ENCODE peak calls at places on chromosomes 7 and 10, in six cellular contexts. One of them, this sample, is unnamed.

GRCh38 chr7:122412886-122413285 is 108.3 kb upstream of the FEZF1 start:
- DNase-seq in Caco-2: no peak
- DNase-seq in lung: peak; percentile 31
- DNase-seq in colonic mucosa: no peak
- DNase-seq in HFFc6: no peak
- DNase-seq in fibroblast of pulmonary artery: peak; percentile 91
- DNase-seq in this sample: no peak

GRCh38 chr10:75425291-75426079 is 5.9 kb upstream of the LRMDA start:
- DNase-seq in Caco-2: no peak
- DNase-seq in lung: no peak
- DNase-seq in colonic mucosa: no peak
- DNase-seq in HFFc6: no peak
- DNase-seq in fibroblast of pulmonary artery: no peak
- DNase-seq in this sample: no peak

GRCh38 chr7:38506756-38507155 is 124.4 kb downstream of the AMPH start:
- DNase-seq in Caco-2: no peak
- DNase-seq in lung: no peak
- DNase-seq in colonic mucosa: no peak
- DNase-seq in HFFc6: peak; percentile 49
- DNase-seq in fibroblast of pulmonary artery: peak; percentile 11
- DNase-seq in this sample: no peak

GRCh38 chr7:100065452-100066186 is 15.9 kb downstream of the ZNF3 start:
- DNase-seq in Caco-2: no peak
- DNase-seq in lung: no peak
- DNase-seq in colonic mucosa: no peak
- DNase-seq in HFFc6: peak; percentile 54
- DNase-seq in fibroblast of pulmonary artery: peak; percentile 94
- DNase-seq in this sample: no peak

GRCh38 chr7:101517304-101517703 is 111.8 kb downstream of the MYL10 start:
- DNase-seq in Caco-2: no peak
- DNase-seq in lung: no peak
- DNase-seq in colonic mucosa: no peak
- DNase-seq in HFFc6: no peak
- DNase-seq in fibroblast of pulmonary artery: no peak
- DNase-seq in this sample: no peak

GRCh38 chr7:100211342-100211780 is 8.4 kb upstream of the PVRIG start:
- DNase-seq in Caco-2: no peak
- DNase-seq in lung: no peak
- DNase-seq in colonic mucosa: no peak
- DNase-seq in HFFc6: no peak
- DNase-seq in fibroblast of pulmonary artery: no peak
- DNase-seq in this sample: no peak

GRCh38 chr10:122073508-122073907 is 84.5 kb downstream of the TACC2 start:
- DNase-seq in Caco-2: no peak
- DNase-seq in lung: no peak
- DNase-seq in colonic mucosa: no peak
- DNase-seq in HFFc6: no peak
- DNase-seq in fibroblast of pulmonary artery: no peak
- DNase-seq in this sample: no peak

GRCh38 chr10:69048103-69048502 is 39.8 kb upstream of the SRGN start:
- DNase-seq in Caco-2: no peak
- DNase-seq in lung: peak; percentile 57
- DNase-seq in colonic mucosa: no peak
- DNase-seq in HFFc6: no peak
- DNase-seq in fibroblast of pulmonary artery: no peak
- DNase-seq in this sample: peak; percentile 32

GRCh38 chr7:41628926-41629325 is 74.0 kb downstream of the INHBA start:
- DNase-seq in Caco-2: no peak
- DNase-seq in lung: no peak
- DNase-seq in colonic mucosa: no peak
- DNase-seq in HFFc6: peak; percentile 32
- DNase-seq in fibroblast of pulmonary artery: peak; percentile 3
- DNase-seq in this sample: no peak

GRCh38 chr7:80831996-80832395 is 86.9 kb downstream of the SEMA3C start:
- DNase-seq in Caco-2: no peak
- DNase-seq in lung: no peak
- DNase-seq in colonic mucosa: no peak
- DNase-seq in HFFc6: no peak
- DNase-seq in fibroblast of pulmonary artery: peak; percentile 36
- DNase-seq in this sample: no peak

GRCh38 chr7:28602282-28602681 is 190.0 kb downstream of the CREB5 start:
- DNase-seq in Caco-2: no peak
- DNase-seq in lung: no peak
- DNase-seq in colonic mucosa: no peak
- DNase-seq in HFFc6: no peak
- DNase-seq in fibroblast of pulmonary artery: no peak
- DNase-seq in this sample: no peak

GRCh38 chr7:381211-382117 is 91.5 kb downstream of the FOXL3 start:
- DNase-seq in Caco-2: no peak
- DNase-seq in lung: no peak
- DNase-seq in colonic mucosa: peak; percentile 15
- DNase-seq in HFFc6: no peak
- DNase-seq in fibroblast of pulmonary artery: no peak
- DNase-seq in this sample: no peak

GRCh38 chr7:107213193-107213788 is 44.5 kb downstream of the HBP1 start:
- DNase-seq in Caco-2: no peak
- DNase-seq in lung: no peak
- DNase-seq in colonic mucosa: no peak
- DNase-seq in HFFc6: no peak
- DNase-seq in fibroblast of pulmonary artery: no peak
- DNase-seq in this sample: peak; percentile 62

GRCh38 chr10:29668628-29669027 is 33.9 kb upstream of the SVIL start:
- DNase-seq in Caco-2: no peak
- DNase-seq in lung: no peak
- DNase-seq in colonic mucosa: no peak
- DNase-seq in HFFc6: peak; percentile 9
- DNase-seq in fibroblast of pulmonary artery: peak; percentile 38
- DNase-seq in this sample: no peak

GRCh38 chr10:70664702-70665195 is 7.6 kb upstream of the ADAMTS14 start:
- DNase-seq in Caco-2: peak; percentile 32
- DNase-seq in lung: no peak
- DNase-seq in colonic mucosa: no peak
- DNase-seq in HFFc6: peak; percentile 94
- DNase-seq in fibroblast of pulmonary artery: peak; percentile 93
- DNase-seq in this sample: no peak

GRCh38 chr7:28573059-28573553 is 160.8 kb downstream of the CREB5 start:
- DNase-seq in Caco-2: no peak
- DNase-seq in lung: peak; percentile 35
- DNase-seq in colonic mucosa: peak; percentile 62
- DNase-seq in HFFc6: no peak
- DNase-seq in fibroblast of pulmonary artery: peak; percentile 46
- DNase-seq in this sample: no peak

GRCh38 chr10:109619914-109620313 is 303.4 kb downstream of the XPNPEP1 start:
- DNase-seq in Caco-2: no peak
- DNase-seq in lung: no peak
- DNase-seq in colonic mucosa: no peak
- DNase-seq in HFFc6: no peak
- DNase-seq in fibroblast of pulmonary artery: no peak
- DNase-seq in this sample: no peak

GRCh38 chr7:101818699-101819071 is 1.3 kb downstream of the CUX1 start:
- DNase-seq in Caco-2: no peak
- DNase-seq in lung: no peak
- DNase-seq in colonic mucosa: no peak
- DNase-seq in HFFc6: no peak
- DNase-seq in fibroblast of pulmonary artery: no peak
- DNase-seq in this sample: no peak

GRCh38 chr7:69598487-69599148 is 343 bp downstream of the AUTS2 start:
- DNase-seq in Caco-2: no peak
- DNase-seq in lung: no peak
- DNase-seq in colonic mucosa: peak; percentile 19
- DNase-seq in HFFc6: no peak
- DNase-seq in fibroblast of pulmonary artery: no peak
- DNase-seq in this sample: peak; percentile 26

GRCh38 chr7:151251328-151251925 is 2.9 kb upstream of the SMARCD3 start:
- DNase-seq in Caco-2: peak; percentile 74
- DNase-seq in lung: peak; percentile 64
- DNase-seq in colonic mucosa: no peak
- DNase-seq in HFFc6: peak; percentile 30
- DNase-seq in fibroblast of pulmonary artery: peak; percentile 69
- DNase-seq in this sample: peak; percentile 84

GRCh38 chr10:21791276-21791675 is 212.3 kb downstream of the DNAJC1 start:
- DNase-seq in Caco-2: no peak
- DNase-seq in lung: no peak
- DNase-seq in colonic mucosa: no peak
- DNase-seq in HFFc6: no peak
- DNase-seq in fibroblast of pulmonary artery: no peak
- DNase-seq in this sample: no peak

GRCh38 chr7:24034251-24034650 is 249.7 kb upstream of the NPY start:
- DNase-seq in Caco-2: no peak
- DNase-seq in lung: no peak
- DNase-seq in colonic mucosa: no peak
- DNase-seq in HFFc6: no peak
- DNase-seq in fibroblast of pulmonary artery: no peak
- DNase-seq in this sample: no peak

GRCh38 chr7:117372073-117372472 is 49.2 kb upstream of the WNT2 start:
- DNase-seq in Caco-2: no peak
- DNase-seq in lung: no peak
- DNase-seq in colonic mucosa: no peak
- DNase-seq in HFFc6: no peak
- DNase-seq in fibroblast of pulmonary artery: no peak
- DNase-seq in this sample: no peak

GRCh38 chr10:102578782-102579181 is 65.5 kb upstream of the TRIM8 start:
- DNase-seq in Caco-2: no peak
- DNase-seq in lung: no peak
- DNase-seq in colonic mucosa: no peak
- DNase-seq in HFFc6: no peak
- DNase-seq in fibroblast of pulmonary artery: no peak
- DNase-seq in this sample: no peak

DNA sequence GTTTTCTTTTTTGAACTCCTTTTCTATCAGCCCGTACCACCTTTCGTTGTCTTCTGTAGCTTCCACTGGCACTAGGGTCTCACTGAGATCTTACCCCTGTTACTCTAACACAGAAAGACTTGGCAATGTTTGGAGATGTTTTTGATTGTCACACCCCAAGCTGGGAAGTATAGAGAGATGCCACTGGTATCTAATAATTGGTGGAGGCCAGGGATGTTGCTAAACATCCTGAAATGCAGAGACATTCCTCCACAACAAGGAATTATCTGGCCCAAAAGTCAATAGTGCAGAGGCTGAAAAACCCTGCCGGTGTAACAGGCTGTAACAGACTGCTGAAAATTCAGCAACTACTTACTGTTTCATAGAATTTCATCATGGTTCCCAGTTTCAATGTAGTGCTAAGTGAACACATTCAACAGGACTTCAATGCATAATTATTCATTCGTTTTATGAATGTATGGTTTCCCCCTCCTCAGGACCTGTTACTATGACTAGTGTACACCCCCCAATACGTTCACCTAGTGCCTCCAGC is 115.9 kb downstream of the TRIM24 start:
- DNase-seq in Caco-2: no peak
- DNase-seq in lung: no peak
- DNase-seq in colonic mucosa: no peak
- DNase-seq in HFFc6: no peak
- DNase-seq in fibroblast of pulmonary artery: peak; percentile 4
- DNase-seq in this sample: no peak
- TF ChIP-seq CTCF in Caco-2: no peak
- TF ChIP-seq CTCF in lung: no peak
- TF ChIP-seq CTCF in colonic mucosa: no peak
- TF ChIP-seq CTCF in HFFc6: no peak
- TF ChIP-seq CTCF in fibroblast of pulmonary artery: no peak
- TF ChIP-seq CTCF in this sample: no peak

GRCh38 chr7:111388912-111389311 is 173.4 kb downstream of the IMMP2L start:
- DNase-seq in Caco-2: no peak
- DNase-seq in lung: no peak
- DNase-seq in colonic mucosa: no peak
- DNase-seq in HFFc6: no peak
- DNase-seq in fibroblast of pulmonary artery: no peak
- DNase-seq in this sample: no peak
- TF ChIP-seq CTCF in Caco-2: no peak
- TF ChIP-seq CTCF in lung: no peak
- TF ChIP-seq CTCF in colonic mucosa: no peak
- TF ChIP-seq CTCF in HFFc6: no peak
- TF ChIP-seq CTCF in fibroblast of pulmonary artery: no peak
- TF ChIP-seq CTCF in this sample: no peak

DNA sequence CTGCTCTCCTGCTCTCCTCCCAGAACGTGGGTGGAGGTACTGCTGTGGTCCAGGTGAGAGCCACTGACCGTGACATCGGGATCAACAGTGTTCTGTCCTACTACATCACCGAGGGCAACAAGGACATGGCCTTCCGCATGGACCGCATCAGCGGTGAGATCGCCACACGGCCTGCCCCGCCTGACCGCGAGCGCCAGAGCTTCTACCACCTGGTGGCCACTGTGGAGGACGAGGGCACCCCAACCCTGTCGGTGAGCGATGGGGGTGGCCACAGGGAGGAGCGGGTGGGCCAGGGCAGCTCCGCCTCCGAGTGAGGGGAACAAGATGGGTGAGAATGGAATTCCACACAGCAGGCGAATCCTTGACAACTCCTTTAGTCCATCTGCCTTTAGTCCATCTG is 22.1 kb upstream of the C10orf105 start:
- DNase-seq in Caco-2: no peak
- DNase-seq in lung: no peak
- DNase-seq in colonic mucosa: no peak
- DNase-seq in HFFc6: no peak
- DNase-seq in fibroblast of pulmonary artery: no peak
- DNase-seq in this sample: no peak
- TF ChIP-seq CTCF in Caco-2: no peak
- TF ChIP-seq CTCF in lung: no peak
- TF ChIP-seq CTCF in colonic mucosa: no peak
- TF ChIP-seq CTCF in HFFc6: no peak
- TF ChIP-seq CTCF in fibroblast of pulmonary artery: no peak
- TF ChIP-seq CTCF in this sample: no peak

GRCh38 chr7:77569514-77570232 is 32.6 kb downstream of the PTPN12 start:
- DNase-seq in Caco-2: no peak
- DNase-seq in lung: no peak
- DNase-seq in colonic mucosa: no peak
- DNase-seq in HFFc6: peak; percentile 12
- DNase-seq in fibroblast of pulmonary artery: peak; percentile 47
- DNase-seq in this sample: no peak

GRCh38 chr7:77570330-77571011 is 33.4 kb downstream of the PTPN12 start:
- DNase-seq in Caco-2: no peak
- DNase-seq in lung: no peak
- DNase-seq in colonic mucosa: no peak
- DNase-seq in HFFc6: peak; percentile 76
- DNase-seq in fibroblast of pulmonary artery: peak; percentile 79
- DNase-seq in this sample: no peak

GRCh38 chr7:77571791-77572190 is 34.7 kb downstream of the PTPN12 start:
- DNase-seq in Caco-2: no peak
- DNase-seq in lung: no peak
- DNase-seq in colonic mucosa: no peak
- DNase-seq in HFFc6: no peak
- DNase-seq in fibroblast of pulmonary artery: no peak
- DNase-seq in this sample: no peak

GRCh38 chr7:77576856-77577255 is 39.8 kb downstream of the PTPN12 start:
- DNase-seq in Caco-2: no peak
- DNase-seq in lung: no peak
- DNase-seq in colonic mucosa: no peak
- DNase-seq in HFFc6: no peak
- DNase-seq in fibroblast of pulmonary artery: no peak
- DNase-seq in this sample: no peak

DNA sequence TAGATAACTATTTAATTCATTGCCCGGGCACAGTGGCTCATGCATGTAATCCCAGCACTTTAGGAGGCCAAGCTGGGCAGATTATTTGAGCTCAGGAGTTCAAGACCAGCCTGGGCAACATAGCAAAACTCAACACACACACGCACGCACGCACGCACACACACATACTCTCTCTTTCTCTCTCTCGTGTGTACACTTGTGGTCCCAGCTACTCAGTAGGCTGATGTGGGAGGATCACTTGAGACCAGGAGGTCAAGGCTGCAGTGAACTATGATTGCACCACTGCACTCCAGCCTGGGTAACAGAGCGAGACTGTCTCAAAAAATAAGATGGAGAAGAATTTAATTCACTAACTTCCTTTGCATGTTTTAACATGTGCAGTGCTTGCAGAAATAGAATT is 38.1 kb downstream of the PTPN12 start:
- DNase-seq in Caco-2: no peak
- DNase-seq in lung: no peak
- DNase-seq in colonic mucosa: no peak
- DNase-seq in HFFc6: no peak
- DNase-seq in fibroblast of pulmonary artery: no peak
- DNase-seq in this sample: no peak
- TF ChIP-seq CTCF in Caco-2: no peak
- TF ChIP-seq CTCF in lung: no peak
- TF ChIP-seq CTCF in colonic mucosa: no peak
- TF ChIP-seq CTCF in HFFc6: no peak
- TF ChIP-seq CTCF in fibroblast of pulmonary artery: no peak
- TF ChIP-seq CTCF in this sample: no peak

This sample was measured in psoas muscle.